ENCODE peak calls at places on chromosomes 11 and 22, in six cellular contexts. B is MM.1S, P is HCT116, E is neural progenitor cell, N is SK-N-SH, L is GM23248. T is an unnamed sample. For H3K79me2, the result is how much of the 10 kb centered on the place peaks cover.

GRCh38 chr11:62601114-62601363 is 626 bp downstream of the MTA2 start:
- DNase-seq in B (peak), P (no peak), E (no peak), N (no peak), L (peak), T (peak)

GRCh38 chr22:48434156-48434867 is 1393.4 kb downstream of the BRD1 start:
- DNase-seq in B (no peak), P (no peak), E (no peak), N (no peak), L (no peak), T (no peak)

GRCh38 chr22:41940853-41941765 is 5.8 kb downstream of the CENPM start:
- DNase-seq in B (peak), P (no peak), E (peak), N (peak), L (peak), T (peak)

GRCh38 chr11:104148074-104148473 is 15.9 kb downstream of the PDGFD start:
- DNase-seq in B (no peak), P (no peak), E (no peak), N (no peak), L (peak), T (peak)

GRCh38 chr11:70399681-70400112 is 1.4 kb downstream of the CTTN start:
- DNase-seq in B (no peak), P (peak), E (peak), N (peak), L (peak), T (peak)

GRCh38 chr11:77644887-77645286 is 7.3 kb upstream of the CLNS1A start:
- DNase-seq in B (no peak), P (no peak), E (no peak), N (no peak), L (no peak), T (no peak)

GRCh38 chr11:2691991-2692841 is 7.6 kb downstream of the KCNQ1OT1 start:
- DNase-seq in B (no peak), P (no peak), E (peak), N (no peak), L (no peak), T (peak)

GRCh38 chr11:27385245-27385644 is 22.2 kb upstream of the CCDC34 start:
- DNase-seq in B (no peak), P (no peak), E (no peak), N (no peak), L (peak), T (no peak)

GRCh38 chr11:74311352-74311926 is at the start of gene P4HA3:
- DNase-seq in B (peak), P (peak), E (peak), N (peak), L (peak), T (peak)

GRCh38 chr11:44065161-44065571 is 904 bp upstream of the ACCS start:
- DNase-seq in B (no peak), P (no peak), E (peak), N (no peak), L (no peak), T (no peak)

GRCh38 chr11:44742470-44742869 is 15.7 kb downstream of the TSPAN18 start:
- DNase-seq in B (no peak), P (no peak), E (no peak), N (no peak), L (no peak), T (no peak)

GRCh38 chr22:26702906-26703830 is 45.8 kb downstream of the MIAT start:
- DNase-seq in B (no peak), P (no peak), E (no peak), N (no peak), L (peak), T (peak)
- TF ChIP-seq EZH2phosphoT487 in B (no peak), P (no peak), E (no peak), N (no peak), L (no peak), T (no peak)

DNA sequence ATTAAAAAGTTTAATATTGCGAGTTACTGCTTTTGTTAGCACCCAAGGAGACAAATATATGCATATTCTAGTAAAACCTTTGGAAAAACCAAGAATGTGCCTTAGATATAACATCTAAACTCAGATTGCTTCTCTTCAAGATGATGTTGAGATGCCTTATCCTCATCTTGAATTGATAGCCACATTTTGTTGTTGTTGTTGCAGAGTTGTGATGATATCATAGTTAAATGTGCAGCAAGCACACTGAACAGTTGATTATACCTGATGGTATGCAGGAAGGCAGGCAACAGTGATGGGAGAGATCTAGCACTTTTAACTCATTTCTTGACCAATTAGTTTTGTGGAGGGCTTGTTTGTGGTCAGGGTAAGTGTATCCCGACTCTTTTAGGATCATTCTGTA is 48.0 kb downstream of the KDM2A start:
- DNase-seq in B (no peak), P (no peak), E (no peak), N (no peak), L (peak), T (no peak)
- H3K79me2 ChIP-seq in B (half or more), P (half or more), E (half or more), N (half or more), L (half or more), T (half or more)

DNA sequence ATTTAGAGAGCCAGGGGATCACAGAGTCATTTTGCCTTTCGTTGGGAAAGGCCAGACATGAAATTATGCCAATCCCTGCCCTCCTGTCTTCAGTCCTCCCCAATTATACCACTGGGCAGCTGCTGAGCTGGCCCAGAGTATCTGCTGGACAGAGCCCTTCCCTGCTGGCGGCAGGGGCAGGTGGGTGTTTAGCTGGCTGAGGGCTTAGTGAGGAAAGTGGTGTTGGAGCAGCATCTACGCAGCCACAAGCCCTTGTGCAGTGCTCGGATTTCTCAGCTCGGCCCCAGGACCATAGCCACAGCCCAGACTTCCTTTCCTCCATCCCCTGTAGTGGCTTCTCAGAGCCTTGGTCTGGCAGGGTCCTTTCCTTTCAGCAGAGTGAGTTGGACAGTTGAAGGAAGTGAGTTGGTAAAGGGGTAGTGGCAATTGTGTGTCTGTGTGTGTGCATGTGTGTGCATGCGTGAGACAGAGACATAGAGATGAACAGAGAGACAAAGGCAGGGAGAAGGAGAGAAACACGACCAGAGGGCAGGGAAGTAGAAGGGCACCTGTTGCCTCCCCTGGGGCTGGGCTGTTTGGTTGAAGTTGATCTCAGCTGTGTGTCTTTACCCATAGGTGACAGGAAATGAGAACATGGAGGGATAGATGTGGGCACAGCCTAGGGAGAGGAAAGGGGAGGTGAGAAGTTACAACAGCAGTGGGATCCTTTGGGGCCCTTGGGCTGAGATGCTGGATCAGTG is 66.2 kb downstream of the GRIK4 start:
- DNase-seq in B (no peak), P (no peak), E (no peak), N (no peak), L (no peak), T (no peak)
- H3K9ac ChIP-seq in B (no peak), P (no peak), E (no peak), N (no peak), L (no peak), T (no peak)

GRCh38 chr22:43163241-43163795 is 12.0 kb downstream of the TSPO start:
- DNase-seq in B (no peak), P (no peak), E (no peak), N (no peak), L (no peak), T (no peak)

GRCh38 chr22:43164636-43165035 is 13.3 kb downstream of the TSPO start:
- DNase-seq in B (no peak), P (no peak), E (no peak), N (no peak), L (peak), T (no peak)

GRCh38 chr22:43159484-43160178 is 8.3 kb downstream of the TSPO start:
- DNase-seq in B (no peak), P (no peak), E (peak), N (peak), L (peak), T (no peak)

GRCh38 chr22:43160497-43161126 is 9.3 kb downstream of the TSPO start:
- DNase-seq in B (no peak), P (no peak), E (no peak), N (no peak), L (no peak), T (no peak)

GRCh38 chr22:43162412-43163150 is 11.2 kb downstream of the TSPO start:
- DNase-seq in B (no peak), P (no peak), E (no peak), N (no peak), L (no peak), T (no peak)
- TF ChIP-seq EZH2phosphoT487 in B (no peak), P (no peak), E (no peak), N (no peak), L (no peak), T (no peak)

GRCh38 chr11:111762981-111763643 is 3.1 kb downstream of the PPP2R1B start:
- DNase-seq in B (no peak), P (no peak), E (peak), N (no peak), L (peak), T (peak)

GRCh38 chr11:111759375-111759774 is 6.8 kb downstream of the PPP2R1B start:
- DNase-seq in B (no peak), P (no peak), E (no peak), N (no peak), L (no peak), T (no peak)

GRCh38 chr11:111761056-111761455 is 5.1 kb downstream of the PPP2R1B start:
- DNase-seq in B (no peak), P (no peak), E (no peak), N (no peak), L (no peak), T (no peak)

GRCh38 chr11:111762526-111762925 is 3.7 kb downstream of the PPP2R1B start:
- DNase-seq in B (no peak), P (no peak), E (no peak), N (no peak), L (no peak), T (no peak)

GRCh38 chr11:111759778-111760407 is 6.3 kb downstream of the PPP2R1B start:
- DNase-seq in B (no peak), P (no peak), E (no peak), N (no peak), L (no peak), T (no peak)
- H3K79me2 ChIP-seq in B (under half), P (under half), E (under half), N (under half), L (half or more), T (under half)

GRCh38 chr11:127000991-127001390 is 421 bp upstream of the KIRREL3 start:
- DNase-seq in B (no peak), P (no peak), E (peak), N (no peak), L (peak), T (no peak)
- H3K9ac ChIP-seq in B (no peak), P (no peak), E (no peak), N (peak), L (peak), T (no peak)

GRCh38 chr11:14891143-14892035 is 642 bp downstream of the CYP2R1 start:
- DNase-seq in B (peak), P (peak), E (peak), N (peak), L (peak), T (peak)

GRCh38 chr11:14898286-14899086 is 6.5 kb upstream of the CYP2R1 start:
- DNase-seq in B (no peak), P (no peak), E (no peak), N (no peak), L (no peak), T (no peak)

GRCh38 chr11:14892036-14892556 is at the start of gene CYP2R1:
- DNase-seq in B (peak), P (peak), E (peak), N (peak), L (peak), T (peak)

GRCh38 chr11:14892577-14892976 is 546 bp upstream of the CYP2R1 start:
- DNase-seq in B (no peak), P (no peak), E (no peak), N (no peak), L (no peak), T (no peak)

GRCh38 chr11:14894657-14895598 is 2.9 kb upstream of the CYP2R1 start:
- DNase-seq in B (no peak), P (no peak), E (no peak), N (no peak), L (peak), T (no peak)
- TF ChIP-seq EZH2phosphoT487 in B (no peak), P (no peak), E (no peak), N (no peak), L (no peak), T (no peak)

GRCh38 chr11:12765428-12765827 is 91.2 kb downstream of the TEAD1 start:
- DNase-seq in B (no peak), P (no peak), E (no peak), N (no peak), L (no peak), T (no peak)
- H3K79me2 ChIP-seq in B (half or more), P (half or more), E (half or more), N (half or more), L (half or more), T (half or more)

GRCh38 chr11:6328321-6328720 is 8.0 kb upstream of the CAVIN3 start:
- DNase-seq in B (no peak), P (no peak), E (no peak), N (no peak), L (peak), T (no peak)
- H3K9ac ChIP-seq in B (no peak), P (no peak), E (no peak), N (no peak), L (no peak), T (no peak)